ENCODE peak calls at places on chromosomes 16 and 17, in seven cellular contexts. Y is ovary; S is A549; K is heart left ventricle; E is spleen; H is CD8-positive, alpha-beta T cell; P is endodermal cell. N is an unnamed sample. For H3K4me1, the result is how much of the 10 kb centered on the place peaks cover.

GRCh38 chr17:48541574-48542113 is 3.3 kb downstream of the HOXB2 start:
- DNase-seq in Y (peak), H (peak), K (peak), E (no peak), S (no peak), P (peak), N (peak)

GRCh38 chr17:42288985-42289862 is 926 bp downstream of the STAT5A start:
- DNase-seq in K (no peak), S (no peak), P (peak), Y (peak), H (peak), E (peak), N (no peak)

GRCh38 chr16:74468807-74469511 is 47.7 kb upstream of the CLEC18B start:
- DNase-seq in S (no peak), K (no peak), H (no peak), P (no peak), E (no peak), Y (no peak), N (no peak)

GRCh38 chr16:14205666-14206065 is 134.5 kb downstream of the MRTFB start:
- DNase-seq in E (no peak), H (no peak), P (no peak), K (no peak), S (no peak), Y (no peak), N (no peak)

GRCh38 chr16:53369921-53370320 is 64.3 kb upstream of the RBL2 start:
- DNase-seq in S (peak), H (no peak), Y (no peak), E (no peak), K (no peak), P (no peak), N (no peak)

GRCh38 chr17:51256101-51256500 is 3.7 kb downstream of the MBTD1 start:
- DNase-seq in Y (no peak), K (no peak), H (no peak), P (no peak), E (no peak), S (no peak), N (no peak)

GRCh38 chr16:58843675-58844074 is 109.6 kb upstream of the GOT2 start:
- DNase-seq in H (no peak), S (peak), K (no peak), Y (no peak), P (no peak), E (no peak), N (no peak)

GRCh38 chr17:16215273-16215964 is at the start of gene NCOR1:
- DNase-seq in K (peak), P (peak), H (peak), S (peak), E (peak), Y (peak), N (peak)

GRCh38 chr16:70253291-70254094 is 1.8 kb upstream of the EXOSC6 start:
- DNase-seq in H (peak), E (no peak), K (no peak), P (peak), S (peak), Y (no peak), N (no peak)

GRCh38 chr17:64491034-64491860 is 5.6 kb downstream of the POLG2 start:
- DNase-seq in E (no peak), S (peak), K (no peak), H (peak), Y (no peak), P (peak), N (peak)

GRCh38 chr17:35189291-35189690 is 4.9 kb downstream of the SLC35G3 start:
- DNase-seq in E (no peak), Y (no peak), K (no peak), S (no peak), H (no peak), P (no peak), N (no peak)

GRCh38 chr16:13348416-13348815 is 447.0 kb downstream of the SHISA9 start:
- DNase-seq in K (no peak), H (no peak), Y (no peak), S (no peak), E (no peak), P (no peak), N (no peak)

GRCh38 chr16:85126731-85127662 is 14.7 kb upstream of the CIBAR2 start:
- DNase-seq in E (no peak), Y (peak), H (no peak), P (peak), S (no peak), K (no peak), N (no peak)

GRCh38 chr17:82754297-82755208 is 2.7 kb downstream of the TBCD start:
- DNase-seq in Y (no peak), K (no peak), H (no peak), E (no peak), P (peak), S (peak), N (no peak)

GRCh38 chr16:79217375-79218011 is 383.0 kb downstream of the MAF start:
- DNase-seq in P (no peak), E (no peak), H (no peak), K (no peak), S (no peak), Y (no peak), N (no peak)

GRCh38 chr17:15134363-15134762 is 130.8 kb downstream of the PMP22 start:
- DNase-seq in S (no peak), H (no peak), K (no peak), E (no peak), Y (no peak), P (no peak), N (no peak)

DNA sequence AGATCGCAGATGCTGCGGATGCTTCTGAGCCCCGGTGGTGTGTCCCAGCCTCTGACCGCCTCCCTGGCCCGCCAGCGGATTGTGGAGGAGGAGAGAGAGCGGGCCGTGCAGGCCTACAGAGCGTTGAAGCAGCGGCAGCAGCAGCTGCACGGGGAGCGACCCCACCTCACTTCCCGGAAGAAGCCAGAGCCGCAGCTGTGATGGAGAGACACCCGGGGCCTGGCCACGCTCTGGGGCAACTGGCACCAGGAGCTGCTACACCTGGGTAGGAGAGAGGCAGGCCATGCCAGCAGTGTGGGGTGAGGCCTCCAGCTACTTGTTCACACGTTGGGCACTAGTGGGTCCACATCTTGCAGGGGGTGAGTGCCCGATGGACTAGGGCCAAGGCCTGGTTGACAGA is 6.0 kb downstream of the CCDC137 start:
- DNase-seq in P (no peak), E (peak), K (no peak), S (no peak), H (no peak), Y (no peak), N (no peak)
- H3K4me3 ChIP-seq in P (no peak), E (no peak), K (no peak), S (no peak), H (no peak), Y (no peak), N (no peak)

GRCh38 chr16:76175718-76176117 is 101.5 kb upstream of the CNTNAP4 start:
- DNase-seq in S (no peak), H (no peak), E (no peak), K (no peak), P (no peak), Y (no peak), N (no peak)

GRCh38 chr16:76176616-76177015 is 100.6 kb upstream of the CNTNAP4 start:
- DNase-seq in S (no peak), K (no peak), P (no peak), E (no peak), Y (no peak), H (no peak), N (no peak)

GRCh38 chr16:76176153-76176552 is 101.0 kb upstream of the CNTNAP4 start:
- DNase-seq in K (no peak), E (no peak), P (no peak), H (no peak), Y (no peak), S (no peak), N (no peak)
- H3K4me1 ChIP-seq in K (under half), E (under half), P (under half), H (under half), Y (under half), S (under half), N (under half)

DNA sequence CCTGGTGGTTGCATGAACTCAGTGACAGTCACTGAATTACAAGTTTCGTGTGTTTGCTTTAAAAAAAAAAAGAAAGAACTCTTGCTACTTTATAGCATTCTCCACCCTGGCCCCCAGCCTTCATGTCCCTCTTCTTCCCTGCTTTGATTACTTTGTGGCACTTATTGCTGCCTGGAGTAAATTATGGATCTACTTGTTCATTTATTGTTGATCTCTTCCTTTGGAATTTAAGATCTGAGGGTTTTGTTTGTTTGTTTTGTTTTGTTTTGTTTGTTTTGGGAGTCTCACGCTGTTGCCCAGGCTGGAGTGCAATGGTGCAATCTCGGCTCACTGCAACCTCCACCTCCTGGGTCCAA is 126.5 kb downstream of the ABCC6 start:
- DNase-seq in K (no peak), S (no peak), P (no peak), Y (no peak), E (no peak), H (no peak), N (no peak)
- H3K27ac ChIP-seq in K (no peak), S (peak), P (no peak), Y (peak), E (no peak), H (no peak), N (no peak)

DNA sequence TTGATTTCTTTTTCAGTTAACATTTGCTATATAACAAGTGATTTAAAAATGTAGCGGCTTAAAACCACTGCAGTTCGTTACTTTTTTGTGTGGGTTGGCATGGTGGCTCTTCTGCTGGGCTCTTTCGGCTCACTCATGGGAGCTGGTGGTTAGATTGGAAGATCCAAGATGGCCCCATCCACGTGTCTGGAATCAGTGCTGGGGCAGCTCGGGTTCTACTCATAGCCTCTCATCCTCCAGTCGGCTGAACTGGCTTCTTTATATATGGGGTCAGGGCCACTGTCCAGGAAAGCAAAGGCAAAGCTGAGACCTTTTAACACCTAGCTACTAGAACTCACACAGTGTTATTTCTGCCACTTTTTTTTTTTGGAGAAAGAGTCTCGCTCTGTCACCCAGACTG is 73.8 kb downstream of the SNX29 start:
- DNase-seq in K (no peak), P (no peak), H (no peak), E (no peak), S (no peak), Y (no peak), N (no peak)
- H3K4me3 ChIP-seq in K (no peak), P (no peak), H (no peak), E (no peak), S (no peak), Y (no peak), N (no peak)

GRCh38 chr17:72833113-72833512 is 259.4 kb downstream of the SLC39A11 start:
- DNase-seq in P (no peak), S (no peak), E (no peak), K (no peak), Y (no peak), H (no peak), N (no peak)
- H3K4me1 ChIP-seq in P (under half), S (under half), E (under half), K (under half), Y (under half), H (under half), N (under half)

GRCh38 chr17:77723909-77724875 is 234.3 kb upstream of the TNRC6C start:
- DNase-seq in E (no peak), K (no peak), H (no peak), S (no peak), Y (no peak), P (peak), N (no peak)
- H3K27ac ChIP-seq in E (no peak), K (no peak), H (no peak), S (no peak), Y (no peak), P (no peak), N (no peak)

N was measured in heart right ventricle.